ENCODE peak calls at places on chromosomes 13 and 19, in five cellular contexts. X, T, O, U and F are unnamed samples.

GRCh38 chr13:35930665-35931631 is 200.2 kb downstream of the DCLK1 start:
- DNase-seq in X (no peak), T (no peak), O (no peak), U (no peak), F (no peak)

GRCh38 chr19:51467864-51468544 is 9.8 kb upstream of the SIGLEC8 start:
- DNase-seq in X (no peak), T (no peak), O (peak; percentile 27), U (no peak), F (no peak)

GRCh38 chr19:18862976-18863842 is 31.4 kb downstream of the UPF1 start:
- DNase-seq in X (no peak), T (no peak), O (no peak), U (no peak), F (no peak)

GRCh38 chr13:51942189-51942588 is 69.1 kb downstream of the ATP7B start:
- DNase-seq in X (peak; percentile 35), T (no peak), O (no peak), U (no peak), F (no peak)

GRCh38 chr19:2984196-2984490 is 6.8 kb downstream of the TLE6 start:
- DNase-seq in X (no peak), T (no peak), O (no peak), U (no peak), F (no peak)

GRCh38 chr13:73962284-73962683 is 171.9 kb downstream of the KLF12 start:
- DNase-seq in X (no peak), T (no peak), O (no peak), U (no peak), F (no peak)

GRCh38 chr13:30796833-30797601 is 61.7 kb downstream of the ALOX5AP start:
- DNase-seq in X (no peak), T (no peak), O (no peak), U (no peak), F (no peak)

GRCh38 chr19:54430306-54431254 is 15.3 kb downstream of the TTYH1 start:
- DNase-seq in X (peak; percentile 41), T (no peak), O (no peak), U (peak; percentile 64), F (no peak)

GRCh38 chr19:19120308-19121156 is 17.7 kb downstream of the TMEM161A start:
- DNase-seq in X (no peak), T (no peak), O (no peak), U (peak; percentile 75), F (no peak)

GRCh38 chr19:45280471-45280961 is 29.4 kb downstream of the MARK4 start:
- DNase-seq in X (no peak), T (no peak), O (no peak), U (no peak), F (no peak)

GRCh38 chr19:33463194-33463593 is 58.4 kb downstream of the PEPD start:
- DNase-seq in X (no peak), T (no peak), O (no peak), U (no peak), F (peak; percentile 7)

GRCh38 chr19:44476559-44477408 is 23.5 kb downstream of the ZNF180 start:
- DNase-seq in X (no peak), T (peak; percentile 7), O (no peak), U (no peak), F (no peak)

GRCh38 chr19:1720237-1720636 is 33.1 kb upstream of the ONECUT3 start:
- DNase-seq in X (no peak), T (no peak), O (no peak), U (no peak), F (no peak)

GRCh38 chr13:80363890-80364503 is 23.1 kb upstream of the SPRY2 start:
- DNase-seq in X (no peak), T (no peak), O (no peak), U (no peak), F (no peak)

GRCh38 chr13:98471895-98472294 is 105.0 kb downstream of the STK24 start:
- DNase-seq in X (no peak), T (no peak), O (no peak), U (no peak), F (no peak)

GRCh38 chr13:80037505-80037888 is 303.4 kb downstream of the SPRY2 start:
- DNase-seq in X (no peak), T (peak; percentile 92), O (no peak), U (no peak), F (no peak)

GRCh38 chr13:33676045-33676699 is 141.8 kb upstream of the RFC3 start:
- DNase-seq in X (no peak), T (peak; percentile 3), O (no peak), U (no peak), F (no peak)

GRCh38 chr13:76129305-76130040 is 493.3 kb downstream of the LMO7 start:
- DNase-seq in X (no peak), T (no peak), O (no peak), U (no peak), F (no peak)

GRCh38 chr13:96730676-96731075 is 263.6 kb downstream of the OXGR1 start:
- DNase-seq in X (no peak), T (no peak), O (no peak), U (no peak), F (no peak)

DNA sequence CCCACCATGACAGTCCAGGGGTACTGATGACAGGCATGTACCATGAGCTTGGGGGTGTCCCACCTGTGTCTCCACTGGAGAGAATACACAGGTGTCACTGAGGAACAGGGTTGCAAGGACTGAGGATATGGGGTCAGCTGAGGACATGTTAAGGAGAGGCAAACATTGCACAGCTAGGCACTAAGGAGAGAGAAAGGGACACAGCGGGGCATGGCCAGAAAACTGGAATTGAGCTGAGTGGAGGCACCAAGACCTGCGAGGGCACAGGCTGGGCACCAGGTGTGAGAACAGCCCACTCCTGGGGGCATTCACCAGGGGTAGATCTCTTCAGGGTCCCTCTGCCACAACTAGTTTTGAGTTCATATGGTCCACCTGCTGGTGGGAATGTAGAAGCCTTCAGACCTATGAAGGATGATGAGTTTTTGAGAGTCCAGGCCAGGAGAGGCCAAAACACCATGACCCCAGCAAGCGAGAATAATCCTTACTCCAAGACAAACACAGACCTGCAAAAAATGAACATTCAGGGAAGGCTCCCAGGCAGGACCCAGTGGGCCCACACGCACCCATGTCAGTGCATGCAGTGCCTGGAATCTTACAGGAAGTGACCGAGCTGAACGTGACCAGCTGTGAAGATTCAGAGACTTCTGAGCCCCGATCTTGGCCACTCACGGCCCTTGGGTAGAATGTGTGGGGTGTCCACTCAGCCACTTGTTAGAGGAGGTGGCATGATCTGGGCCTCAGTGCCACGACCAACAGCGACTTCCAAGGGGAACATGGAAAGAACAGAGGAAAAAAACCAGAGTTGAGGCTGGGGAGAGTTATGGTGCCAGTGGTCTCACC is 1.4 kb upstream of the ZNF584 start:
- DNase-seq in X (no peak), T (no peak), O (no peak), U (no peak), F (no peak)
- TF ChIP-seq CTCF in X (no peak), T (peak; percentile 75), O (peak; percentile 66), U (peak; percentile 51), F (peak; percentile 36)

GRCh38 chr19:8352134-8352827 is 9.2 kb upstream of the KANK3 start:
- DNase-seq in X (no peak), T (no peak), O (no peak), U (no peak), F (no peak)

GRCh38 chr19:8358948-8359347 is 5.0 kb upstream of the ANGPTL4 start:
- DNase-seq in X (no peak), T (no peak), O (no peak), U (no peak), F (no peak)

GRCh38 chr19:8357007-8357521 is 6.9 kb upstream of the ANGPTL4 start:
- DNase-seq in X (no peak), T (no peak), O (no peak), U (no peak), F (no peak)

GRCh38 chr19:8360196-8360595 is 3.8 kb upstream of the ANGPTL4 start:
- DNase-seq in X (no peak), T (no peak), O (no peak), U (no peak), F (no peak)

DNA sequence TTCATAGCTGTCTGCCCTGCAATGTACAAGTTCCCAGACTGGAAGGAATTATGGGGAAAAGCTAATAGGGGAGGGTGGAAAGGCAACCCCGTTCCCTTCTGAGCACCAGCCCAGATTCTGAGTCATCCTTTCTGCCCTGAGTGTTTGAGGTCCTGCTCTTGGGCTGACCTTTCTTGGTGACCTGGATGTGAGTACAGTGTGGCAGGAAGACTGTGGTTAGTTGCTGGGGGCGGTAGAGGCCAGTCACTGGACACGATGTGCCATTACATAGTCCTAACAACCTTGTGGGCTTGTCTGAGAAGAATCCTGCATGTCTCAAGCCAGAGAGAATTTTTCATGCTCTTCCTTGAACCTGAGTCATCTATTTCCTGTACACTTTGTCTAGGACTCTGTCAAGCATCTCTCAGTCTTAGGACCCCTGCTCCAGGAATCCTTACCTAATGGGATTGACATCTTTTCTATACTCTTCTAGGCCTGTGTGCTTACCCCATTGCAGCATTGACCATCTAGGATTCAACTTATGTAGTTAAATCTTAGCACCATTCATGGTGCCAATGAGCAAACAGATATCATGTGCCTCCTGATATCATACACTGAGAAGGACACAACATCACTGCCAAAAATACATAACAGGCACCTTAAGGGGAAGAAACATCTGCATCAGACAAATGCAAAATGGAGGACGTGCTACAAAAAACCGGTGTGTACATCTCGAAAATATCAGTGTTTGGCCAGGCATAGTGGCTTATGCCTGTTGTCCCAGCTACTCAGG is 8.1 kb upstream of the ANGPTL4 start:
- DNase-seq in X (no peak), T (peak; percentile 97), O (no peak), U (no peak), F (no peak)
- TF ChIP-seq CTCF in X (no peak), T (peak; percentile 37), O (no peak), U (no peak), F (no peak)

GRCh38 chr13:110444226-110444653 is 117.3 kb downstream of the RAB20 start:
- DNase-seq in X (no peak), T (peak; percentile 32), O (no peak), U (no peak), F (no peak)
- TF ChIP-seq CTCF in X (no peak), T (peak; percentile 59), O (no peak), U (no peak), F (peak; percentile 32)

GRCh38 chr13:44676534-44676933 is 100.4 kb upstream of the TSC22D1 start:
- DNase-seq in X (no peak), T (no peak), O (no peak), U (no peak), F (no peak)
- TF ChIP-seq CTCF in X (no peak), T (no peak), O (no peak), U (no peak), F (no peak)